ENCODE peak calls at places on chromosomes 13 and 19, in five cellular contexts. One of them, this sample, is unnamed.

GRCh38 chr13:76610819-76611415 is 275.3 kb downstream of the KCTD12 start:
- DNase-seq in cardiac muscle cell: peak; percentile 31
- DNase-seq in WERI-Rb-1: no peak
- DNase-seq in PC-9: no peak
- DNase-seq in HTR-8/SVneo: no peak
- DNase-seq in this sample: no peak

GRCh38 chr13:111039735-111040134 is 75.4 kb upstream of the ARHGEF7 start:
- DNase-seq in cardiac muscle cell: no peak
- DNase-seq in WERI-Rb-1: no peak
- DNase-seq in PC-9: no peak
- DNase-seq in HTR-8/SVneo: no peak
- DNase-seq in this sample: no peak

GRCh38 chr19:17973759-17974158 is 6.9 kb downstream of the KCNN1 start:
- DNase-seq in cardiac muscle cell: no peak
- DNase-seq in WERI-Rb-1: no peak
- DNase-seq in PC-9: no peak
- DNase-seq in HTR-8/SVneo: no peak
- DNase-seq in this sample: no peak

GRCh38 chr19:51694318-51695085 is 1.4 kb downstream of the SPACA6 start:
- DNase-seq in cardiac muscle cell: no peak
- DNase-seq in WERI-Rb-1: no peak
- DNase-seq in PC-9: no peak
- DNase-seq in HTR-8/SVneo: no peak
- DNase-seq in this sample: no peak

GRCh38 chr19:35882074-35882832 is 13.9 kb downstream of the APLP1 start:
- DNase-seq in cardiac muscle cell: peak; percentile 49
- DNase-seq in WERI-Rb-1: peak; percentile 59
- DNase-seq in PC-9: peak; percentile 33
- DNase-seq in HTR-8/SVneo: no peak
- DNase-seq in this sample: peak; percentile 64

GRCh38 chr19:31613683-31614219 is 264.5 kb upstream of the TSHZ3 start:
- DNase-seq in cardiac muscle cell: no peak
- DNase-seq in WERI-Rb-1: no peak
- DNase-seq in PC-9: no peak
- DNase-seq in HTR-8/SVneo: no peak
- DNase-seq in this sample: no peak

GRCh38 chr13:95604534-95604915 is 40.0 kb downstream of the DZIP1 start:
- DNase-seq in cardiac muscle cell: no peak
- DNase-seq in WERI-Rb-1: no peak
- DNase-seq in PC-9: no peak
- DNase-seq in HTR-8/SVneo: no peak
- DNase-seq in this sample: no peak

GRCh38 chr19:21588202-21588601 is 82.8 kb downstream of the ZNF429 start:
- DNase-seq in cardiac muscle cell: no peak
- DNase-seq in WERI-Rb-1: no peak
- DNase-seq in PC-9: no peak
- DNase-seq in HTR-8/SVneo: no peak
- DNase-seq in this sample: no peak

This sample was measured in A172.